ENCODE peak calls at places on chromosomes 12 and 14, in five cellular contexts. One of them, this sample, is unnamed.

GRCh38 chr12:108564724-108565123 is 2.3 kb downstream of the ISCU start:
- DNase-seq in mesothelial cell of epicardium: no peak
- DNase-seq in pons: no peak
- DNase-seq in stimulated activated CD4-positive, alpha-beta T cell treated with anti-CD3 and anti-CD28 coated beads, Interleukin-2, amount 100 ng/mL, for 48 hours: no peak
- DNase-seq in kidney: no peak
- DNase-seq in this sample: peak

GRCh38 chr14:99378782-99379214 is 101.9 kb downstream of the SETD3 start:
- DNase-seq in mesothelial cell of epicardium: no peak
- DNase-seq in pons: no peak
- DNase-seq in stimulated activated CD4-positive, alpha-beta T cell treated with anti-CD3 and anti-CD28 coated beads, Interleukin-2, amount 100 ng/mL, for 48 hours: no peak
- DNase-seq in kidney: no peak
- DNase-seq in this sample: no peak

GRCh38 chr12:51817027-51817953 is 31.2 kb downstream of the FIGNL2 start:
- DNase-seq in mesothelial cell of epicardium: no peak
- DNase-seq in pons: no peak
- DNase-seq in stimulated activated CD4-positive, alpha-beta T cell treated with anti-CD3 and anti-CD28 coated beads, Interleukin-2, amount 100 ng/mL, for 48 hours: no peak
- DNase-seq in kidney: no peak
- DNase-seq in this sample: no peak

GRCh38 chr12:111812881-111813741 is 28.9 kb upstream of the MAPKAPK5 start:
- DNase-seq in mesothelial cell of epicardium: peak
- DNase-seq in pons: peak
- DNase-seq in stimulated activated CD4-positive, alpha-beta T cell treated with anti-CD3 and anti-CD28 coated beads, Interleukin-2, amount 100 ng/mL, for 48 hours: peak
- DNase-seq in kidney: no peak
- DNase-seq in this sample: peak

GRCh38 chr14:59305836-59306555 is 117.5 kb downstream of the DAAM1 start:
- DNase-seq in mesothelial cell of epicardium: no peak
- DNase-seq in pons: no peak
- DNase-seq in stimulated activated CD4-positive, alpha-beta T cell treated with anti-CD3 and anti-CD28 coated beads, Interleukin-2, amount 100 ng/mL, for 48 hours: no peak
- DNase-seq in kidney: no peak
- DNase-seq in this sample: no peak

GRCh38 chr12:121579190-121579791 is 1.5 kb downstream of the KDM2B start:
- DNase-seq in mesothelial cell of epicardium: peak
- DNase-seq in pons: no peak
- DNase-seq in stimulated activated CD4-positive, alpha-beta T cell treated with anti-CD3 and anti-CD28 coated beads, Interleukin-2, amount 100 ng/mL, for 48 hours: no peak
- DNase-seq in kidney: peak
- DNase-seq in this sample: no peak

GRCh38 chr14:88075298-88075981 is 70.5 kb downstream of the GPR65 start:
- DNase-seq in mesothelial cell of epicardium: no peak
- DNase-seq in pons: no peak
- DNase-seq in stimulated activated CD4-positive, alpha-beta T cell treated with anti-CD3 and anti-CD28 coated beads, Interleukin-2, amount 100 ng/mL, for 48 hours: no peak
- DNase-seq in kidney: no peak
- DNase-seq in this sample: no peak

GRCh38 chr14:45247427-45247826 is 5.6 kb downstream of the MIS18BP1 start:
- DNase-seq in mesothelial cell of epicardium: no peak
- DNase-seq in pons: no peak
- DNase-seq in stimulated activated CD4-positive, alpha-beta T cell treated with anti-CD3 and anti-CD28 coated beads, Interleukin-2, amount 100 ng/mL, for 48 hours: no peak
- DNase-seq in kidney: no peak
- DNase-seq in this sample: no peak

GRCh38 chr14:78764645-78765044 is 594.5 kb downstream of the NRXN3 start:
- DNase-seq in mesothelial cell of epicardium: no peak
- DNase-seq in pons: no peak
- DNase-seq in stimulated activated CD4-positive, alpha-beta T cell treated with anti-CD3 and anti-CD28 coated beads, Interleukin-2, amount 100 ng/mL, for 48 hours: no peak
- DNase-seq in kidney: no peak
- DNase-seq in this sample: no peak

This sample was measured in CMK.